ENCODE peak calls at places on chromosomes 13 and 19, in ten cellular contexts. H is effector memory CD8-positive, alpha-beta T cell; Y is NCI-H1417 treated with DMSO at 0.1 percent for 48 hours; T is astrocyte of the spinal cord; U is dermis microvascular lymphatic vessel endothelial cell; B is SK-N-SH; M is B cell; W is Right ventricle myocardium superior; Z is Calu3; F is central memory CD4-positive, alpha-beta T cell. L is an unnamed sample.

GRCh38 chr13:47100214-47100853 is 203.5 kb upstream of the HTR2A start:
- DNase-seq in T (no peak), W (no peak), H (no peak), M (no peak), U (no peak), B (peak), Y (no peak), Z (no peak), F (no peak), L (no peak)

GRCh38 chr19:50368649-50369570 is 3.5 kb upstream of the NAPSA start:
- DNase-seq in Z (peak), B (peak), T (peak), W (peak), Y (no peak), H (peak), U (peak), F (peak), M (peak), L (peak)

GRCh38 chr13:20101467-20102316 is 59.2 kb downstream of the GJA3 start:
- DNase-seq in W (no peak), Y (no peak), Z (no peak), F (no peak), T (no peak), H (no peak), M (no peak), B (no peak), U (no peak), L (no peak)

GRCh38 chr13:90683711-90684131 is 663.8 kb upstream of the MIR17HG start:
- DNase-seq in T (no peak), Z (no peak), M (no peak), W (no peak), F (no peak), H (no peak), Y (no peak), U (peak), B (no peak), L (no peak)

GRCh38 chr13:79679334-79679733 is 198.4 kb downstream of the NDFIP2 start:
- DNase-seq in F (no peak), U (peak), M (peak), W (peak), H (peak), T (peak), Y (no peak), Z (peak), B (peak), L (peak)

GRCh38 chr13:73274147-73274546 is 215.3 kb downstream of the KLF5 start:
- DNase-seq in W (no peak), U (no peak), Y (no peak), T (no peak), Z (no peak), F (no peak), B (no peak), M (no peak), H (no peak), L (no peak)

GRCh38 chr13:37070956-37071355 is 11.5 kb upstream of the SUPT20H start:
- DNase-seq in H (no peak), W (no peak), U (no peak), Y (no peak), B (no peak), Z (no peak), M (no peak), F (no peak), T (no peak), L (no peak)

GRCh38 chr19:39137131-39137530 is 11.5 kb downstream of the PAK4 start:
- DNase-seq in B (peak), Y (no peak), F (no peak), W (no peak), Z (no peak), T (no peak), U (no peak), M (no peak), H (no peak), L (no peak)

GRCh38 chr19:39299832-39300231 is 3.6 kb downstream of the IFNL1 start:
- DNase-seq in T (no peak), W (no peak), H (no peak), U (no peak), B (no peak), Z (no peak), Y (no peak), M (no peak), F (no peak), L (no peak)

GRCh38 chr19:29745253-29745652 is 30.2 kb upstream of the C19orf12 start:
- DNase-seq in H (no peak), W (no peak), T (no peak), F (no peak), Z (peak), U (no peak), B (peak), M (no peak), Y (no peak), L (no peak)

GRCh38 chr19:47258895-47259555 is 2.7 kb downstream of the CCDC9 start:
- DNase-seq in B (no peak), U (no peak), H (no peak), M (peak), T (no peak), Z (no peak), F (no peak), W (no peak), Y (no peak), L (no peak)

GRCh38 chr19:36257512-36257876 is 42.6 kb downstream of the ZNF146 start:
- DNase-seq in F (no peak), H (no peak), B (peak), U (no peak), Y (no peak), M (no peak), Z (no peak), W (peak), T (no peak), L (no peak)

L was measured in prostate gland.